ENCODE peak calls at places on chromosomes 2 and 18, in eight cellular contexts. S is PC-9, D is T-helper 2 cell, W is GM06990, U is heart right ventricle, K is GM12865, O is epithelial cell of prostate, R is T1000. C is an unnamed sample.

GRCh38 chr2:241417626-241418025 is 61.5 kb downstream of the FARP2 start:
- DNase-seq in R (no peak), K (no peak), U (no peak), S (no peak), D (no peak), W (no peak), O (no peak), C (no peak)

GRCh38 chr2:36834721-36835120 is 131.6 kb downstream of the STRN start:
- DNase-seq in O (no peak), K (no peak), S (no peak), W (no peak), U (no peak), R (no peak), D (no peak), C (no peak)

GRCh38 chr2:20365249-20365817 is 14.7 kb upstream of the PUM2 start:
- DNase-seq in S (no peak), W (peak), R (no peak), O (no peak), K (peak), D (peak), U (no peak), C (peak)

GRCh38 chr2:122166820-122167219 is 411.4 kb downstream of the TSN start:
- DNase-seq in S (no peak), O (no peak), R (no peak), K (no peak), W (no peak), U (no peak), D (no peak), C (no peak)

GRCh38 chr2:30209227-30209626 is 22.1 kb upstream of the LBH start:
- DNase-seq in W (no peak), K (no peak), R (no peak), U (no peak), S (no peak), D (peak), O (no peak), C (peak)

GRCh38 chr2:29123584-29124349 is 8.6 kb downstream of the CLIP4 start:
- DNase-seq in D (no peak), R (peak), K (no peak), S (peak), U (no peak), W (no peak), O (peak), C (no peak)

GRCh38 chr2:567865-568638 is 109.2 kb downstream of the TMEM18 start:
- DNase-seq in U (peak), D (no peak), W (no peak), O (peak), R (no peak), S (no peak), K (no peak), C (no peak)

GRCh38 chr2:86414996-86415395 is 26.2 kb upstream of the KDM3A start:
- DNase-seq in U (no peak), R (no peak), K (no peak), W (no peak), O (peak), S (no peak), D (no peak), C (no peak)

GRCh38 chr2:63875143-63875542 is 33.4 kb downstream of the UGP2 start:
- DNase-seq in U (no peak), S (no peak), R (no peak), O (no peak), K (no peak), W (no peak), D (no peak), C (no peak)

GRCh38 chr18:26477828-26478466 is 70.4 kb downstream of the KCTD1 start:
- DNase-seq in D (no peak), S (no peak), K (no peak), R (no peak), W (no peak), O (no peak), U (no peak), C (no peak)

GRCh38 chr2:64858541-64859031 is 130.6 kb upstream of the SLC1A4 start:
- DNase-seq in O (no peak), S (no peak), K (no peak), U (no peak), W (no peak), R (no peak), D (no peak), C (no peak)

GRCh38 chr2:74548919-74549684 is 4.6 kb downstream of the LOXL3 start:
- DNase-seq in K (peak), W (peak), S (peak), D (no peak), R (no peak), U (peak), O (no peak), C (no peak)

GRCh38 chr2:52934354-52934898 is 833.2 kb upstream of the CHAC2 start:
- DNase-seq in O (peak), R (peak), D (peak), U (no peak), S (peak), W (no peak), K (peak), C (no peak)

GRCh38 chr2:200258881-200259576 is 47.5 kb upstream of the SPATS2L start:
- DNase-seq in D (no peak), K (no peak), R (no peak), W (no peak), S (peak), U (no peak), O (no peak), C (no peak)

GRCh38 chr2:27884546-27884945 is 5.6 kb downstream of the RBKS start:
- DNase-seq in U (no peak), R (no peak), K (no peak), W (no peak), S (no peak), O (no peak), D (no peak), C (no peak)

GRCh38 chr18:59787998-59788875 is 91.0 kb upstream of the CCBE1 start:
- DNase-seq in U (no peak), W (no peak), K (no peak), R (no peak), S (peak), D (no peak), O (peak), C (no peak)

GRCh38 chr18:12652861-12653401 is 5.0 kb downstream of the SPIRE1 start:
- DNase-seq in U (no peak), S (no peak), W (no peak), D (peak), R (no peak), K (no peak), O (no peak), C (no peak)

GRCh38 chr2:198063242-198063641 is 258.8 kb downstream of the PLCL1 start:
- DNase-seq in R (no peak), K (no peak), W (no peak), S (no peak), O (no peak), D (no peak), U (no peak), C (no peak)

GRCh38 chr18:77081387-77081773 is 51.2 kb downstream of the MBP start:
- DNase-seq in K (no peak), W (no peak), O (no peak), U (no peak), R (no peak), D (no peak), S (no peak), C (no peak)

C was measured in naive thymus-derived CD4-positive, alpha-beta T cell.